ENCODE peak calls at places on chromosomes 13 and 19, in eight cellular contexts. D is fibroblast of pulmonary artery; S is stimulated activated CD4-positive, alpha-beta T cell treated with anti-CD3 and anti-CD28 coated beads, Interleukin-2, amount 100 ng/mL, for 24 hours; Q is BE2C; R is Kasumi-1; A is GM06990; C is ascending aorta; I is stimulated activated CD8-positive, alpha-beta memory T cell treated with anti-CD3 and anti-CD28 coated beads, Interleukin-15, amount 100 ng/mL, for 1 hour. H is an unnamed sample.

GRCh38 chr13:51291341-51291740 is 48.1 kb upstream of the SERPINE3 start:
- DNase-seq in D (no peak), S (no peak), Q (no peak), R (no peak), A (no peak), C (no peak), I (no peak), H (no peak)

GRCh38 chr13:21076265-21076653 is 14.9 kb upstream of the LATS2 start:
- DNase-seq in D (no peak), S (no peak), Q (no peak), R (peak; percentile 12), A (no peak), C (no peak), I (no peak), H (no peak)

GRCh38 chr13:98675837-98676236 is 76.6 kb downstream of the SLC15A1 start:
- DNase-seq in D (no peak), S (no peak), Q (no peak), R (no peak), A (no peak), C (no peak), I (no peak), H (no peak)

GRCh38 chr19:12665646-12666304 is 767 bp downstream of the MAN2B1 start:
- DNase-seq in D (peak; percentile 14), S (no peak), Q (no peak), R (no peak), A (no peak), C (no peak), I (no peak), H (no peak)

GRCh38 chr19:19447536-19448237 is 42.2 kb downstream of the GATAD2A start:
- DNase-seq in D (no peak), S (no peak), Q (no peak), R (no peak), A (no peak), C (no peak), I (no peak), H (no peak)

GRCh38 chr13:44989941-44990340 is 603 bp downstream of the GPALPP1 start:
- DNase-seq in D (no peak), S (no peak), Q (no peak), R (no peak), A (no peak), C (no peak), I (no peak), H (no peak)

GRCh38 chr19:29771708-29772415 is 39.9 kb upstream of the CCNE1 start:
- DNase-seq in D (peak; percentile 55), S (peak; percentile 35), Q (peak; percentile 74), R (peak; percentile 54), A (no peak), C (no peak), I (no peak), H (no peak)

GRCh38 chr13:43058318-43058674 is 34.9 kb downstream of the DNAJC15 start:
- DNase-seq in D (peak; percentile 62), S (no peak), Q (peak; percentile 15), R (no peak), A (no peak), C (no peak), I (no peak), H (no peak)

GRCh38 chr13:105778196-105778595 is 757.3 kb downstream of the EFNB2 start:
- DNase-seq in D (peak; percentile 28), S (no peak), Q (no peak), R (no peak), A (no peak), C (no peak), I (no peak), H (no peak)

GRCh38 chr13:65468628-65469027 is 1761.5 kb downstream of the PCDH9 start:
- DNase-seq in D (peak; percentile 73), S (no peak), Q (no peak), R (peak; percentile 13), A (no peak), C (no peak), I (no peak), H (no peak)

GRCh38 chr13:102226591-102226990 is 175.3 kb downstream of the FGF14 start:
- DNase-seq in D (no peak), S (no peak), Q (no peak), R (no peak), A (no peak), C (no peak), I (no peak), H (no peak)

GRCh38 chr13:49998714-49999624 is 2.1 kb downstream of the TRIM13 start:
- DNase-seq in D (no peak), S (no peak), Q (no peak), R (no peak), A (no peak), C (no peak), I (no peak), H (no peak)

GRCh38 chr13:73054712-73055111 is 4.1 kb upstream of the KLF5 start:
- DNase-seq in D (no peak), S (no peak), Q (no peak), R (no peak), A (no peak), C (no peak), I (no peak), H (no peak)

GRCh38 chr13:113176292-113176691 is 17.8 kb downstream of the PROZ start:
- DNase-seq in D (no peak), S (peak; percentile 46), Q (no peak), R (no peak), A (peak; percentile 45), C (no peak), I (peak; percentile 38), H (no peak)

GRCh38 chr19:1035998-1036621 is 3.8 kb upstream of the ABCA7 start:
- DNase-seq in D (no peak), S (no peak), Q (peak; percentile 17), R (no peak), A (no peak), C (no peak), I (no peak), H (no peak)

GRCh38 chr19:5804516-5805464 is at the start of gene NRTN:
- DNase-seq in D (no peak), S (peak; percentile 48), Q (peak; percentile 79), R (peak; percentile 3), A (no peak), C (no peak), I (no peak), H (no peak)

GRCh38 chr13:21970918-21971317 is 300.0 kb downstream of the FGF9 start:
- DNase-seq in D (no peak), S (no peak), Q (no peak), R (no peak), A (no peak), C (no peak), I (no peak), H (no peak)

GRCh38 chr13:90154311-90154960 is 1193.1 kb upstream of the MIR17HG start:
- DNase-seq in D (no peak), S (no peak), Q (peak; percentile 40), R (no peak), A (no peak), C (no peak), I (no peak), H (no peak)

GRCh38 chr19:44925114-44925891 is 10.9 kb downstream of the APOC1 start:
- DNase-seq in D (peak; percentile 88), S (no peak), Q (no peak), R (no peak), A (no peak), C (peak; percentile 83), I (no peak), H (peak; percentile 53)

GRCh38 chr19:13154241-13154778 is 4.1 kb downstream of the IER2 start:
- DNase-seq in D (peak; percentile 96), S (peak; percentile 68), Q (peak; percentile 60), R (no peak), A (peak; percentile 77), C (peak; percentile 97), I (no peak), H (no peak)

GRCh38 chr19:39498262-39499081 is at the start of gene DLL3:
- DNase-seq in D (peak; percentile 10), S (peak; percentile 23), Q (peak; percentile 89), R (peak; percentile 49), A (no peak), C (no peak), I (no peak), H (no peak)

GRCh38 chr13:52701728-52702480 is 37.7 kb downstream of the CNMD start:
- DNase-seq in D (no peak), S (no peak), Q (no peak), R (peak; percentile 41), A (no peak), C (no peak), I (no peak), H (no peak)

GRCh38 chr19:48656840-48657474 is 11.0 kb upstream of the CA11 start:
- DNase-seq in D (peak; percentile 82), S (no peak), Q (no peak), R (no peak), A (no peak), C (no peak), I (no peak), H (no peak)

GRCh38 chr19:5809053-5809452 is 4.2 kb downstream of the NRTN start:
- DNase-seq in D (no peak), S (no peak), Q (no peak), R (no peak), A (no peak), C (no peak), I (no peak), H (no peak)

GRCh38 chr19:44649578-44650145 is 6.0 kb downstream of the PVR start:
- DNase-seq in D (no peak), S (no peak), Q (no peak), R (no peak), A (no peak), C (no peak), I (no peak), H (no peak)

GRCh38 chr19:5572556-5573286 is 5.0 kb upstream of the TINCR start:
- DNase-seq in D (no peak), S (no peak), Q (no peak), R (no peak), A (no peak), C (no peak), I (no peak), H (no peak)

GRCh38 chr19:11530432-11530831 is 1.5 kb upstream of the ECSIT start:
- DNase-seq in D (peak; percentile 84), S (peak; percentile 39), Q (peak; percentile 96), R (peak; percentile 80), A (peak; percentile 64), C (peak; percentile 83), I (no peak), H (peak; percentile 90)

GRCh38 chr13:99065250-99066015 is 87.6 kb upstream of the DOCK9 start:
- DNase-seq in D (no peak), S (no peak), Q (no peak), R (no peak), A (no peak), C (no peak), I (no peak), H (no peak)

GRCh38 chr19:13681509-13681908 is 82.8 kb upstream of the MRI1 start:
- DNase-seq in D (no peak), S (no peak), Q (no peak), R (no peak), A (no peak), C (no peak), I (no peak), H (no peak)

GRCh38 chr13:27712421-27712820 is 79.9 kb upstream of the GSX1 start:
- DNase-seq in D (peak; percentile 33), S (peak; percentile 20), Q (peak; percentile 26), R (no peak), A (no peak), C (no peak), I (peak; percentile 1), H (no peak)

GRCh38 chr13:106499905-106500304 is 35.6 kb downstream of the EFNB2 start:
- DNase-seq in D (peak; percentile 38), S (no peak), Q (no peak), R (peak; percentile 92), A (peak; percentile 27), C (no peak), I (no peak), H (no peak)